ENCODE peak calls at places on chromosome X, in nine cellular contexts. One of them, this sample, is unnamed.

GRCh38 chrX:110665223-110665622 is 130.4 kb downstream of the CHRDL1 start:
- DNase-seq in stimulated activated CD4-positive, alpha-beta T cell treated with anti-CD3 and anti-CD28 coated beads, Interleukin-15, amount 100 ng/mL, for 24 hours: no peak
- DNase-seq in AG20443: no peak
- DNase-seq in SK-N-DZ: no peak
- DNase-seq in activated T-cell treated with anti-CD3 and anti-CD28 coated beads for 1 hour: no peak
- DNase-seq in dermis microvascular lymphatic vessel endothelial cell: no peak
- DNase-seq in posterior cingulate gyrus: no peak
- DNase-seq in effector memory CD8-positive, alpha-beta T cell: no peak
- DNase-seq in posterior vena cava: no peak
- DNase-seq in this sample: no peak

GRCh38 chrX:101415180-101416130 is 7.4 kb downstream of the HNRNPH2 start:
- DNase-seq in stimulated activated CD4-positive, alpha-beta T cell treated with anti-CD3 and anti-CD28 coated beads, Interleukin-15, amount 100 ng/mL, for 24 hours: no peak
- DNase-seq in AG20443: peak; percentile 43
- DNase-seq in SK-N-DZ: peak; percentile 57
- DNase-seq in activated T-cell treated with anti-CD3 and anti-CD28 coated beads for 1 hour: no peak
- DNase-seq in dermis microvascular lymphatic vessel endothelial cell: peak; percentile 76
- DNase-seq in posterior cingulate gyrus: no peak
- DNase-seq in effector memory CD8-positive, alpha-beta T cell: peak; percentile 43
- DNase-seq in posterior vena cava: no peak
- DNase-seq in this sample: peak; percentile 84

GRCh38 chrX:49754238-49754857 is 58.6 kb upstream of the PAGE1 start:
- DNase-seq in stimulated activated CD4-positive, alpha-beta T cell treated with anti-CD3 and anti-CD28 coated beads, Interleukin-15, amount 100 ng/mL, for 24 hours: peak; percentile 56
- DNase-seq in AG20443: peak; percentile 49
- DNase-seq in SK-N-DZ: peak; percentile 18
- DNase-seq in activated T-cell treated with anti-CD3 and anti-CD28 coated beads for 1 hour: peak; percentile 12
- DNase-seq in dermis microvascular lymphatic vessel endothelial cell: peak; percentile 36
- DNase-seq in posterior cingulate gyrus: peak; percentile 83
- DNase-seq in effector memory CD8-positive, alpha-beta T cell: peak; percentile 33
- DNase-seq in posterior vena cava: no peak
- DNase-seq in this sample: peak; percentile 68

GRCh38 chrX:9127991-9128390 is 94.1 kb upstream of the FAM9B start:
- DNase-seq in stimulated activated CD4-positive, alpha-beta T cell treated with anti-CD3 and anti-CD28 coated beads, Interleukin-15, amount 100 ng/mL, for 24 hours: no peak
- DNase-seq in AG20443: no peak
- DNase-seq in SK-N-DZ: no peak
- DNase-seq in activated T-cell treated with anti-CD3 and anti-CD28 coated beads for 1 hour: no peak
- DNase-seq in dermis microvascular lymphatic vessel endothelial cell: no peak
- DNase-seq in posterior cingulate gyrus: no peak
- DNase-seq in effector memory CD8-positive, alpha-beta T cell: no peak
- DNase-seq in posterior vena cava: no peak
- DNase-seq in this sample: no peak

GRCh38 chrX:13120017-13120416 is 75.6 kb upstream of the FAM9C start:
- DNase-seq in stimulated activated CD4-positive, alpha-beta T cell treated with anti-CD3 and anti-CD28 coated beads, Interleukin-15, amount 100 ng/mL, for 24 hours: no peak
- DNase-seq in AG20443: no peak
- DNase-seq in SK-N-DZ: no peak
- DNase-seq in activated T-cell treated with anti-CD3 and anti-CD28 coated beads for 1 hour: no peak
- DNase-seq in dermis microvascular lymphatic vessel endothelial cell: peak; percentile 77
- DNase-seq in posterior cingulate gyrus: no peak
- DNase-seq in effector memory CD8-positive, alpha-beta T cell: no peak
- DNase-seq in posterior vena cava: no peak
- DNase-seq in this sample: no peak

GRCh38 chrX:26442340-26442739 is 226.4 kb downstream of the MAGEB5 start:
- DNase-seq in stimulated activated CD4-positive, alpha-beta T cell treated with anti-CD3 and anti-CD28 coated beads, Interleukin-15, amount 100 ng/mL, for 24 hours: no peak
- DNase-seq in AG20443: peak; percentile 7
- DNase-seq in SK-N-DZ: peak; percentile 13
- DNase-seq in activated T-cell treated with anti-CD3 and anti-CD28 coated beads for 1 hour: no peak
- DNase-seq in dermis microvascular lymphatic vessel endothelial cell: peak; percentile 44
- DNase-seq in posterior cingulate gyrus: no peak
- DNase-seq in effector memory CD8-positive, alpha-beta T cell: no peak
- DNase-seq in posterior vena cava: no peak
- DNase-seq in this sample: no peak

GRCh38 chrX:67726028-67726427 is 182.2 kb downstream of the AR start:
- DNase-seq in stimulated activated CD4-positive, alpha-beta T cell treated with anti-CD3 and anti-CD28 coated beads, Interleukin-15, amount 100 ng/mL, for 24 hours: no peak
- DNase-seq in AG20443: no peak
- DNase-seq in SK-N-DZ: no peak
- DNase-seq in activated T-cell treated with anti-CD3 and anti-CD28 coated beads for 1 hour: no peak
- DNase-seq in dermis microvascular lymphatic vessel endothelial cell: no peak
- DNase-seq in posterior cingulate gyrus: no peak
- DNase-seq in effector memory CD8-positive, alpha-beta T cell: no peak
- DNase-seq in posterior vena cava: no peak
- DNase-seq in this sample: no peak

GRCh38 chrX:123138473-123138872 is 45.6 kb upstream of the GRIA3 start:
- DNase-seq in stimulated activated CD4-positive, alpha-beta T cell treated with anti-CD3 and anti-CD28 coated beads, Interleukin-15, amount 100 ng/mL, for 24 hours: no peak
- DNase-seq in AG20443: peak; percentile 37
- DNase-seq in SK-N-DZ: no peak
- DNase-seq in activated T-cell treated with anti-CD3 and anti-CD28 coated beads for 1 hour: no peak
- DNase-seq in dermis microvascular lymphatic vessel endothelial cell: no peak
- DNase-seq in posterior cingulate gyrus: no peak
- DNase-seq in effector memory CD8-positive, alpha-beta T cell: no peak
- DNase-seq in posterior vena cava: no peak
- DNase-seq in this sample: no peak

GRCh38 chrX:33156152-33156726 is 55.1 kb downstream of the DMD start:
- DNase-seq in stimulated activated CD4-positive, alpha-beta T cell treated with anti-CD3 and anti-CD28 coated beads, Interleukin-15, amount 100 ng/mL, for 24 hours: no peak
- DNase-seq in AG20443: no peak
- DNase-seq in SK-N-DZ: no peak
- DNase-seq in activated T-cell treated with anti-CD3 and anti-CD28 coated beads for 1 hour: no peak
- DNase-seq in dermis microvascular lymphatic vessel endothelial cell: no peak
- DNase-seq in posterior cingulate gyrus: no peak
- DNase-seq in effector memory CD8-positive, alpha-beta T cell: no peak
- DNase-seq in posterior vena cava: no peak
- DNase-seq in this sample: no peak

GRCh38 chrX:44619039-44619438 is 76.4 kb upstream of the FUNDC1 start:
- DNase-seq in stimulated activated CD4-positive, alpha-beta T cell treated with anti-CD3 and anti-CD28 coated beads, Interleukin-15, amount 100 ng/mL, for 24 hours: no peak
- DNase-seq in AG20443: no peak
- DNase-seq in SK-N-DZ: no peak
- DNase-seq in activated T-cell treated with anti-CD3 and anti-CD28 coated beads for 1 hour: no peak
- DNase-seq in dermis microvascular lymphatic vessel endothelial cell: no peak
- DNase-seq in posterior cingulate gyrus: no peak
- DNase-seq in effector memory CD8-positive, alpha-beta T cell: no peak
- DNase-seq in posterior vena cava: no peak
- DNase-seq in this sample: no peak

GRCh38 chrX:110286126-110286525 is 31.8 kb downstream of the AMMECR1 start:
- DNase-seq in stimulated activated CD4-positive, alpha-beta T cell treated with anti-CD3 and anti-CD28 coated beads, Interleukin-15, amount 100 ng/mL, for 24 hours: peak; percentile 1
- DNase-seq in AG20443: peak; percentile 38
- DNase-seq in SK-N-DZ: no peak
- DNase-seq in activated T-cell treated with anti-CD3 and anti-CD28 coated beads for 1 hour: no peak
- DNase-seq in dermis microvascular lymphatic vessel endothelial cell: peak; percentile 32
- DNase-seq in posterior cingulate gyrus: no peak
- DNase-seq in effector memory CD8-positive, alpha-beta T cell: no peak
- DNase-seq in posterior vena cava: no peak
- DNase-seq in this sample: no peak

GRCh38 chrX:108439434-108439883 is at the start of gene COL4A5:
- DNase-seq in stimulated activated CD4-positive, alpha-beta T cell treated with anti-CD3 and anti-CD28 coated beads, Interleukin-15, amount 100 ng/mL, for 24 hours: peak; percentile 2
- DNase-seq in AG20443: peak; percentile 42
- DNase-seq in SK-N-DZ: no peak
- DNase-seq in activated T-cell treated with anti-CD3 and anti-CD28 coated beads for 1 hour: no peak
- DNase-seq in dermis microvascular lymphatic vessel endothelial cell: peak; percentile 86
- DNase-seq in posterior cingulate gyrus: peak; percentile 68
- DNase-seq in effector memory CD8-positive, alpha-beta T cell: no peak
- DNase-seq in posterior vena cava: peak; percentile 65
- DNase-seq in this sample: no peak

GRCh38 chrX:136310411-136310810 is 9.6 kb downstream of the ADGRG4 start:
- DNase-seq in stimulated activated CD4-positive, alpha-beta T cell treated with anti-CD3 and anti-CD28 coated beads, Interleukin-15, amount 100 ng/mL, for 24 hours: no peak
- DNase-seq in AG20443: peak; percentile 11
- DNase-seq in SK-N-DZ: no peak
- DNase-seq in activated T-cell treated with anti-CD3 and anti-CD28 coated beads for 1 hour: no peak
- DNase-seq in dermis microvascular lymphatic vessel endothelial cell: no peak
- DNase-seq in posterior cingulate gyrus: no peak
- DNase-seq in effector memory CD8-positive, alpha-beta T cell: no peak
- DNase-seq in posterior vena cava: no peak
- DNase-seq in this sample: no peak

GRCh38 chrX:45803383-45803921 is 602.8 kb upstream of the DIPK2B start:
- DNase-seq in stimulated activated CD4-positive, alpha-beta T cell treated with anti-CD3 and anti-CD28 coated beads, Interleukin-15, amount 100 ng/mL, for 24 hours: peak; percentile 58
- DNase-seq in AG20443: peak; percentile 34
- DNase-seq in SK-N-DZ: no peak
- DNase-seq in activated T-cell treated with anti-CD3 and anti-CD28 coated beads for 1 hour: no peak
- DNase-seq in dermis microvascular lymphatic vessel endothelial cell: peak; percentile 46
- DNase-seq in posterior cingulate gyrus: no peak
- DNase-seq in effector memory CD8-positive, alpha-beta T cell: no peak
- DNase-seq in posterior vena cava: no peak
- DNase-seq in this sample: no peak

GRCh38 chrX:10370976-10371375 is 214.2 kb downstream of the CLCN4 start:
- DNase-seq in stimulated activated CD4-positive, alpha-beta T cell treated with anti-CD3 and anti-CD28 coated beads, Interleukin-15, amount 100 ng/mL, for 24 hours: no peak
- DNase-seq in AG20443: no peak
- DNase-seq in SK-N-DZ: no peak
- DNase-seq in activated T-cell treated with anti-CD3 and anti-CD28 coated beads for 1 hour: no peak
- DNase-seq in dermis microvascular lymphatic vessel endothelial cell: no peak
- DNase-seq in posterior cingulate gyrus: no peak
- DNase-seq in effector memory CD8-positive, alpha-beta T cell: no peak
- DNase-seq in posterior vena cava: no peak
- DNase-seq in this sample: no peak

GRCh38 chrX:1932231-1932630 is 317.4 kb downstream of the ASMT start:
- DNase-seq in stimulated activated CD4-positive, alpha-beta T cell treated with anti-CD3 and anti-CD28 coated beads, Interleukin-15, amount 100 ng/mL, for 24 hours: no peak
- DNase-seq in AG20443: no peak
- DNase-seq in SK-N-DZ: no peak
- DNase-seq in activated T-cell treated with anti-CD3 and anti-CD28 coated beads for 1 hour: no peak
- DNase-seq in dermis microvascular lymphatic vessel endothelial cell: peak; percentile 57
- DNase-seq in posterior cingulate gyrus: no peak
- DNase-seq in effector memory CD8-positive, alpha-beta T cell: no peak
- DNase-seq in posterior vena cava: no peak
- DNase-seq in this sample: no peak

GRCh38 chrX:134377537-134377936 is 82.4 kb upstream of the HPRT1 start:
- DNase-seq in stimulated activated CD4-positive, alpha-beta T cell treated with anti-CD3 and anti-CD28 coated beads, Interleukin-15, amount 100 ng/mL, for 24 hours: peak; percentile 31
- DNase-seq in AG20443: peak; percentile 7
- DNase-seq in SK-N-DZ: peak; percentile 46
- DNase-seq in activated T-cell treated with anti-CD3 and anti-CD28 coated beads for 1 hour: no peak
- DNase-seq in dermis microvascular lymphatic vessel endothelial cell: peak; percentile 59
- DNase-seq in posterior cingulate gyrus: peak; percentile 48
- DNase-seq in effector memory CD8-positive, alpha-beta T cell: no peak
- DNase-seq in posterior vena cava: no peak
- DNase-seq in this sample: no peak